ENCODE peak calls at places on chromosome 21, in nine cellular contexts. One of them, this sample, is unnamed.

GRCh38 chr21:22352088-22352487 is 1353.9 kb downstream of the NCAM2 start:
- DNase-seq in fibroblast of pulmonary artery: no peak
- DNase-seq in stimulated activated CD4-positive, alpha-beta T cell treated with anti-CD3 and anti-CD28 coated beads, Interleukin-2, amount 100 ng/mL, for 48 hours: no peak
- DNase-seq in GM23248: no peak
- DNase-seq in stimulated activated CD8-positive, alpha-beta memory T cell treated with anti-CD3 and anti-CD28 coated beads, Interleukin-4, amount 100 ng/mL, for 4 hours: no peak
- DNase-seq in right lobe of liver: no peak
- DNase-seq in substantia nigra: no peak
- DNase-seq in EL: no peak
- DNase-seq in dermis blood vessel endothelial cell: no peak
- DNase-seq in this sample: no peak

GRCh38 chr21:44300262-44300959 is 558 bp downstream of the PFKL start:
- DNase-seq in fibroblast of pulmonary artery: peak; percentile 41
- DNase-seq in stimulated activated CD4-positive, alpha-beta T cell treated with anti-CD3 and anti-CD28 coated beads, Interleukin-2, amount 100 ng/mL, for 48 hours: peak; percentile 57
- DNase-seq in GM23248: peak; percentile 83
- DNase-seq in stimulated activated CD8-positive, alpha-beta memory T cell treated with anti-CD3 and anti-CD28 coated beads, Interleukin-4, amount 100 ng/mL, for 4 hours: no peak
- DNase-seq in right lobe of liver: peak; percentile 85
- DNase-seq in substantia nigra: no peak
- DNase-seq in EL: peak; percentile 67
- DNase-seq in dermis blood vessel endothelial cell: peak; percentile 54
- DNase-seq in this sample: peak; percentile 70

GRCh38 chr21:26007911-26008579 is 162.5 kb downstream of the APP start:
- DNase-seq in fibroblast of pulmonary artery: no peak
- DNase-seq in stimulated activated CD4-positive, alpha-beta T cell treated with anti-CD3 and anti-CD28 coated beads, Interleukin-2, amount 100 ng/mL, for 48 hours: no peak
- DNase-seq in GM23248: peak; percentile 62
- DNase-seq in stimulated activated CD8-positive, alpha-beta memory T cell treated with anti-CD3 and anti-CD28 coated beads, Interleukin-4, amount 100 ng/mL, for 4 hours: no peak
- DNase-seq in right lobe of liver: no peak
- DNase-seq in substantia nigra: no peak
- DNase-seq in EL: no peak
- DNase-seq in dermis blood vessel endothelial cell: peak; percentile 53
- DNase-seq in this sample: no peak

GRCh38 chr21:42086969-42087368 is 15.9 kb downstream of the UMODL1 start:
- DNase-seq in fibroblast of pulmonary artery: no peak
- DNase-seq in stimulated activated CD4-positive, alpha-beta T cell treated with anti-CD3 and anti-CD28 coated beads, Interleukin-2, amount 100 ng/mL, for 48 hours: no peak
- DNase-seq in GM23248: no peak
- DNase-seq in stimulated activated CD8-positive, alpha-beta memory T cell treated with anti-CD3 and anti-CD28 coated beads, Interleukin-4, amount 100 ng/mL, for 4 hours: no peak
- DNase-seq in right lobe of liver: no peak
- DNase-seq in substantia nigra: no peak
- DNase-seq in EL: no peak
- DNase-seq in dermis blood vessel endothelial cell: no peak
- DNase-seq in this sample: peak; percentile 37

GRCh38 chr21:21612446-21612845 is 614.2 kb downstream of the NCAM2 start:
- DNase-seq in fibroblast of pulmonary artery: peak; percentile 94
- DNase-seq in stimulated activated CD4-positive, alpha-beta T cell treated with anti-CD3 and anti-CD28 coated beads, Interleukin-2, amount 100 ng/mL, for 48 hours: no peak
- DNase-seq in GM23248: peak; percentile 86
- DNase-seq in stimulated activated CD8-positive, alpha-beta memory T cell treated with anti-CD3 and anti-CD28 coated beads, Interleukin-4, amount 100 ng/mL, for 4 hours: no peak
- DNase-seq in right lobe of liver: no peak
- DNase-seq in substantia nigra: no peak
- DNase-seq in EL: peak; percentile 87
- DNase-seq in dermis blood vessel endothelial cell: no peak
- DNase-seq in this sample: no peak

GRCh38 chr21:29697555-29698193 is 242.1 kb downstream of the GRIK1 start:
- DNase-seq in fibroblast of pulmonary artery: peak; percentile 18
- DNase-seq in stimulated activated CD4-positive, alpha-beta T cell treated with anti-CD3 and anti-CD28 coated beads, Interleukin-2, amount 100 ng/mL, for 48 hours: no peak
- DNase-seq in GM23248: peak; percentile 6
- DNase-seq in stimulated activated CD8-positive, alpha-beta memory T cell treated with anti-CD3 and anti-CD28 coated beads, Interleukin-4, amount 100 ng/mL, for 4 hours: no peak
- DNase-seq in right lobe of liver: no peak
- DNase-seq in substantia nigra: no peak
- DNase-seq in EL: no peak
- DNase-seq in dermis blood vessel endothelial cell: no peak
- DNase-seq in this sample: peak; percentile 53

GRCh38 chr21:25313891-25314646 is 293.2 kb downstream of the MRPL39 start:
- DNase-seq in fibroblast of pulmonary artery: peak; percentile 67
- DNase-seq in stimulated activated CD4-positive, alpha-beta T cell treated with anti-CD3 and anti-CD28 coated beads, Interleukin-2, amount 100 ng/mL, for 48 hours: no peak
- DNase-seq in GM23248: peak; percentile 56
- DNase-seq in stimulated activated CD8-positive, alpha-beta memory T cell treated with anti-CD3 and anti-CD28 coated beads, Interleukin-4, amount 100 ng/mL, for 4 hours: no peak
- DNase-seq in right lobe of liver: no peak
- DNase-seq in substantia nigra: no peak
- DNase-seq in EL: peak; percentile 49
- DNase-seq in dermis blood vessel endothelial cell: no peak
- DNase-seq in this sample: no peak

GRCh38 chr21:33968082-33968997 is 52.7 kb upstream of the ATP5PO start:
- DNase-seq in fibroblast of pulmonary artery: peak; percentile 61
- DNase-seq in stimulated activated CD4-positive, alpha-beta T cell treated with anti-CD3 and anti-CD28 coated beads, Interleukin-2, amount 100 ng/mL, for 48 hours: no peak
- DNase-seq in GM23248: peak; percentile 85
- DNase-seq in stimulated activated CD8-positive, alpha-beta memory T cell treated with anti-CD3 and anti-CD28 coated beads, Interleukin-4, amount 100 ng/mL, for 4 hours: no peak
- DNase-seq in right lobe of liver: no peak
- DNase-seq in substantia nigra: no peak
- DNase-seq in EL: peak; percentile 76
- DNase-seq in dermis blood vessel endothelial cell: peak; percentile 95
- DNase-seq in this sample: peak; percentile 80

GRCh38 chr21:38379171-38379570 is 119.1 kb downstream of the ERG start:
- DNase-seq in fibroblast of pulmonary artery: no peak
- DNase-seq in stimulated activated CD4-positive, alpha-beta T cell treated with anti-CD3 and anti-CD28 coated beads, Interleukin-2, amount 100 ng/mL, for 48 hours: no peak
- DNase-seq in GM23248: peak; percentile 19
- DNase-seq in stimulated activated CD8-positive, alpha-beta memory T cell treated with anti-CD3 and anti-CD28 coated beads, Interleukin-4, amount 100 ng/mL, for 4 hours: no peak
- DNase-seq in right lobe of liver: no peak
- DNase-seq in substantia nigra: no peak
- DNase-seq in EL: peak; percentile 7
- DNase-seq in dermis blood vessel endothelial cell: peak; percentile 35
- DNase-seq in this sample: no peak

GRCh38 chr21:41283211-41283818 is 33.3 kb upstream of the FAM3B start:
- DNase-seq in fibroblast of pulmonary artery: peak; percentile 94
- DNase-seq in stimulated activated CD4-positive, alpha-beta T cell treated with anti-CD3 and anti-CD28 coated beads, Interleukin-2, amount 100 ng/mL, for 48 hours: peak; percentile 8
- DNase-seq in GM23248: peak; percentile 91
- DNase-seq in stimulated activated CD8-positive, alpha-beta memory T cell treated with anti-CD3 and anti-CD28 coated beads, Interleukin-4, amount 100 ng/mL, for 4 hours: no peak
- DNase-seq in right lobe of liver: no peak
- DNase-seq in substantia nigra: no peak
- DNase-seq in EL: peak; percentile 79
- DNase-seq in dermis blood vessel endothelial cell: peak; percentile 84
- DNase-seq in this sample: peak; percentile 85

GRCh38 chr21:35048183-35048601 is 910 bp downstream of the RUNX1 start:
- DNase-seq in fibroblast of pulmonary artery: no peak
- DNase-seq in stimulated activated CD4-positive, alpha-beta T cell treated with anti-CD3 and anti-CD28 coated beads, Interleukin-2, amount 100 ng/mL, for 48 hours: no peak
- DNase-seq in GM23248: peak; percentile 36
- DNase-seq in stimulated activated CD8-positive, alpha-beta memory T cell treated with anti-CD3 and anti-CD28 coated beads, Interleukin-4, amount 100 ng/mL, for 4 hours: no peak
- DNase-seq in right lobe of liver: no peak
- DNase-seq in substantia nigra: no peak
- DNase-seq in EL: peak; percentile 57
- DNase-seq in dermis blood vessel endothelial cell: no peak
- DNase-seq in this sample: peak; percentile 58

GRCh38 chr21:45761703-45762102 is 118.2 kb downstream of the PCBP3 start:
- DNase-seq in fibroblast of pulmonary artery: no peak
- DNase-seq in stimulated activated CD4-positive, alpha-beta T cell treated with anti-CD3 and anti-CD28 coated beads, Interleukin-2, amount 100 ng/mL, for 48 hours: no peak
- DNase-seq in GM23248: no peak
- DNase-seq in stimulated activated CD8-positive, alpha-beta memory T cell treated with anti-CD3 and anti-CD28 coated beads, Interleukin-4, amount 100 ng/mL, for 4 hours: no peak
- DNase-seq in right lobe of liver: no peak
- DNase-seq in substantia nigra: no peak
- DNase-seq in EL: no peak
- DNase-seq in dermis blood vessel endothelial cell: no peak
- DNase-seq in this sample: no peak

GRCh38 chr21:36079010-36079649 is 9.3 kb downstream of the CBR1 start:
- DNase-seq in fibroblast of pulmonary artery: no peak
- DNase-seq in stimulated activated CD4-positive, alpha-beta T cell treated with anti-CD3 and anti-CD28 coated beads, Interleukin-2, amount 100 ng/mL, for 48 hours: peak; percentile 30
- DNase-seq in GM23248: peak; percentile 40
- DNase-seq in stimulated activated CD8-positive, alpha-beta memory T cell treated with anti-CD3 and anti-CD28 coated beads, Interleukin-4, amount 100 ng/mL, for 4 hours: no peak
- DNase-seq in right lobe of liver: peak; percentile 64
- DNase-seq in substantia nigra: no peak
- DNase-seq in EL: no peak
- DNase-seq in dermis blood vessel endothelial cell: no peak
- DNase-seq in this sample: no peak

GRCh38 chr21:39094087-39094785 is 89.0 kb downstream of the PSMG1 start:
- DNase-seq in fibroblast of pulmonary artery: no peak
- DNase-seq in stimulated activated CD4-positive, alpha-beta T cell treated with anti-CD3 and anti-CD28 coated beads, Interleukin-2, amount 100 ng/mL, for 48 hours: no peak
- DNase-seq in GM23248: no peak
- DNase-seq in stimulated activated CD8-positive, alpha-beta memory T cell treated with anti-CD3 and anti-CD28 coated beads, Interleukin-4, amount 100 ng/mL, for 4 hours: no peak
- DNase-seq in right lobe of liver: no peak
- DNase-seq in substantia nigra: no peak
- DNase-seq in EL: no peak
- DNase-seq in dermis blood vessel endothelial cell: no peak
- DNase-seq in this sample: no peak

GRCh38 chr21:43929217-43929971 is 64.4 kb downstream of the AGPAT3 start:
- DNase-seq in fibroblast of pulmonary artery: no peak
- DNase-seq in stimulated activated CD4-positive, alpha-beta T cell treated with anti-CD3 and anti-CD28 coated beads, Interleukin-2, amount 100 ng/mL, for 48 hours: no peak
- DNase-seq in GM23248: no peak
- DNase-seq in stimulated activated CD8-positive, alpha-beta memory T cell treated with anti-CD3 and anti-CD28 coated beads, Interleukin-4, amount 100 ng/mL, for 4 hours: no peak
- DNase-seq in right lobe of liver: peak; percentile 56
- DNase-seq in substantia nigra: no peak
- DNase-seq in EL: no peak
- DNase-seq in dermis blood vessel endothelial cell: no peak
- DNase-seq in this sample: no peak

GRCh38 chr21:18252686-18253085 is 8.1 kb downstream of the CHODL start:
- DNase-seq in fibroblast of pulmonary artery: no peak
- DNase-seq in stimulated activated CD4-positive, alpha-beta T cell treated with anti-CD3 and anti-CD28 coated beads, Interleukin-2, amount 100 ng/mL, for 48 hours: no peak
- DNase-seq in GM23248: no peak
- DNase-seq in stimulated activated CD8-positive, alpha-beta memory T cell treated with anti-CD3 and anti-CD28 coated beads, Interleukin-4, amount 100 ng/mL, for 4 hours: no peak
- DNase-seq in right lobe of liver: no peak
- DNase-seq in substantia nigra: no peak
- DNase-seq in EL: no peak
- DNase-seq in dermis blood vessel endothelial cell: no peak
- DNase-seq in this sample: no peak

GRCh38 chr21:42574234-42575027 is 60.8 kb downstream of the SLC37A1 start:
- DNase-seq in fibroblast of pulmonary artery: peak; percentile 35
- DNase-seq in stimulated activated CD4-positive, alpha-beta T cell treated with anti-CD3 and anti-CD28 coated beads, Interleukin-2, amount 100 ng/mL, for 48 hours: no peak
- DNase-seq in GM23248: peak; percentile 26
- DNase-seq in stimulated activated CD8-positive, alpha-beta memory T cell treated with anti-CD3 and anti-CD28 coated beads, Interleukin-4, amount 100 ng/mL, for 4 hours: no peak
- DNase-seq in right lobe of liver: no peak
- DNase-seq in substantia nigra: no peak
- DNase-seq in EL: peak; percentile 19
- DNase-seq in dermis blood vessel endothelial cell: peak; percentile 51
- DNase-seq in this sample: no peak

GRCh38 chr21:44392185-44392584 is 38.8 kb downstream of the TRPM2 start:
- DNase-seq in fibroblast of pulmonary artery: no peak
- DNase-seq in stimulated activated CD4-positive, alpha-beta T cell treated with anti-CD3 and anti-CD28 coated beads, Interleukin-2, amount 100 ng/mL, for 48 hours: no peak
- DNase-seq in GM23248: no peak
- DNase-seq in stimulated activated CD8-positive, alpha-beta memory T cell treated with anti-CD3 and anti-CD28 coated beads, Interleukin-4, amount 100 ng/mL, for 4 hours: no peak
- DNase-seq in right lobe of liver: no peak
- DNase-seq in substantia nigra: no peak
- DNase-seq in EL: no peak
- DNase-seq in dermis blood vessel endothelial cell: no peak
- DNase-seq in this sample: no peak

This sample was measured in OCI-LY7.